ENCODE peak calls at places on chromosomes 5 and 9, in four cellular contexts. One of them, this sample, is unnamed. For H3K4me1, the result is how much of the 10 kb centered on the place peaks cover.

GRCh38 chr5:152723482-152723881 is 318.4 kb upstream of the NMUR2 start:
- DNase-seq in transverse colon: no peak
- DNase-seq in IMR-90: no peak
- DNase-seq in fibroblast of lung: no peak
- DNase-seq in this sample: no peak

GRCh38 chr5:177302354-177303110 is 987 bp downstream of the RAB24 start:
- DNase-seq in transverse colon: no peak
- DNase-seq in IMR-90: peak
- DNase-seq in fibroblast of lung: peak
- DNase-seq in this sample: peak

GRCh38 chr5:132059696-132060500 is 557 bp upstream of the IL3 start:
- DNase-seq in transverse colon: peak
- DNase-seq in IMR-90: no peak
- DNase-seq in fibroblast of lung: no peak
- DNase-seq in this sample: peak

GRCh38 chr5:114208588-114208987 is 153.3 kb upstream of the KCNN2 start:
- DNase-seq in transverse colon: no peak
- DNase-seq in IMR-90: no peak
- DNase-seq in fibroblast of lung: no peak
- DNase-seq in this sample: no peak

GRCh38 chr9:20636883-20637440 is 14.7 kb upstream of the MLLT3 start:
- DNase-seq in transverse colon: no peak
- DNase-seq in IMR-90: peak
- DNase-seq in fibroblast of lung: peak
- DNase-seq in this sample: no peak

GRCh38 chr5:133847886-133848285 is 120.5 kb downstream of the C5orf15 start:
- DNase-seq in transverse colon: no peak
- DNase-seq in IMR-90: no peak
- DNase-seq in fibroblast of lung: no peak
- DNase-seq in this sample: no peak

GRCh38 chr5:162990856-162991497 is 446.4 kb upstream of the CCNG1 start:
- DNase-seq in transverse colon: no peak
- DNase-seq in IMR-90: no peak
- DNase-seq in fibroblast of lung: no peak
- DNase-seq in this sample: no peak

GRCh38 chr9:129182625-129183494 is 4.8 kb upstream of the IER5L start:
- DNase-seq in transverse colon: peak
- DNase-seq in IMR-90: no peak
- DNase-seq in fibroblast of lung: no peak
- DNase-seq in this sample: no peak

GRCh38 chr9:115759411-115759810 is 394.2 kb upstream of the PAPPA start:
- DNase-seq in transverse colon: no peak
- DNase-seq in IMR-90: no peak
- DNase-seq in fibroblast of lung: no peak
- DNase-seq in this sample: no peak

GRCh38 chr9:87567566-87567965 is 69.9 kb downstream of the DAPK1 start:
- DNase-seq in transverse colon: no peak
- DNase-seq in IMR-90: no peak
- DNase-seq in fibroblast of lung: peak
- DNase-seq in this sample: no peak

GRCh38 chr5:174425271-174425963 is 299.0 kb upstream of the MSX2 start:
- DNase-seq in transverse colon: no peak
- DNase-seq in IMR-90: no peak
- DNase-seq in fibroblast of lung: no peak
- DNase-seq in this sample: no peak

GRCh38 chr5:77172713-77173328 is 37.7 kb upstream of the PDE8B start:
- DNase-seq in transverse colon: no peak
- DNase-seq in IMR-90: no peak
- DNase-seq in fibroblast of lung: no peak
- DNase-seq in this sample: no peak

GRCh38 chr5:74622122-74622521 is 18.4 kb downstream of the ENC1 start:
- DNase-seq in transverse colon: no peak
- DNase-seq in IMR-90: no peak
- DNase-seq in fibroblast of lung: peak
- DNase-seq in this sample: no peak

GRCh38 chr9:121222524-121223171 is 21.0 kb upstream of the RAB14 start:
- DNase-seq in transverse colon: no peak
- DNase-seq in IMR-90: peak
- DNase-seq in fibroblast of lung: peak
- DNase-seq in this sample: no peak

DNA sequence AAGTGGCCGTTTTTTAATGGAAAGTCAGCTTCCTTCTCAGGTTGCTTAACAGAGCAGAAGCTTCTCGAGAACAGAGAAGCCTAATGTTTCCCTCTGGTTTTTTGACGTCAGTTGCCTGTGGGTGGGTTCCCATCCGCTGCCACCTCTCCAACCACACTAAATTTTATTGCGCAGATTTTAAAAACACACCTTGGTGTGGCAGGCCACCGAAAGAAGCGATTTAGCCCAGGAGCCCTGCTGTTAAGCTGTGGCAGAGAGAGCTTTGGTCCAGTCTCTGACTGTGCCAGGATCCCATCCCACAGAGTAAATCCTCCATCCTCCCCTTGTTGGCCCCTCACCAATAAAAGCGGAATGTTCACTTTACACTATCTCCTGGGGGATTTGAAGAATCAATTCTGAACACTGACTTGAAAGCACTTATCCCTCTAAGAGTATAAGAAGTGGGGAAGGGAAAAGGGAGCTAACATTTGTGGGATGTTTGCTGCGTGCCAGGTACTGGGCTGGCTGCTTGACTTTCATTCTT is 181.6 kb downstream of the AOPEP start:
- DNase-seq in transverse colon: no peak
- DNase-seq in IMR-90: peak
- DNase-seq in fibroblast of lung: no peak
- DNase-seq in this sample: no peak
- H3K4me1 ChIP-seq in transverse colon: under half
- H3K4me1 ChIP-seq in IMR-90: under half
- H3K4me1 ChIP-seq in fibroblast of lung: under half
- H3K4me1 ChIP-seq in this sample: under half

DNA sequence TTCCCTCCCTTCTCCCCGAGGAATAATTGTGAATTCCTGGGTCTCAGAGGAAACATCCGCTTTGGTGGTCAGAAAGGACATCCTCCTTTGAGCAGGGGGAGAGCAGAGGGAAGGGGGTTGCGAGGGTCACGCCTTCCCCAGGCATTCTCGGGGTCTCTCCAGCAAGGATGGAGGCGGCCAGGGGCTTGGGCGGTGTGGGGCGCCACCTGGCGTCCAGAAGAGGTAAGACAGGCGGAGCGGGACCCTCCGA is 129.1 kb downstream of the KCNIP1 start:
- DNase-seq in transverse colon: peak
- DNase-seq in IMR-90: no peak
- DNase-seq in fibroblast of lung: no peak
- DNase-seq in this sample: no peak
- H3K27ac ChIP-seq in transverse colon: peak
- H3K27ac ChIP-seq in IMR-90: no peak
- H3K27ac ChIP-seq in fibroblast of lung: no peak
- H3K27ac ChIP-seq in this sample: peak

DNA sequence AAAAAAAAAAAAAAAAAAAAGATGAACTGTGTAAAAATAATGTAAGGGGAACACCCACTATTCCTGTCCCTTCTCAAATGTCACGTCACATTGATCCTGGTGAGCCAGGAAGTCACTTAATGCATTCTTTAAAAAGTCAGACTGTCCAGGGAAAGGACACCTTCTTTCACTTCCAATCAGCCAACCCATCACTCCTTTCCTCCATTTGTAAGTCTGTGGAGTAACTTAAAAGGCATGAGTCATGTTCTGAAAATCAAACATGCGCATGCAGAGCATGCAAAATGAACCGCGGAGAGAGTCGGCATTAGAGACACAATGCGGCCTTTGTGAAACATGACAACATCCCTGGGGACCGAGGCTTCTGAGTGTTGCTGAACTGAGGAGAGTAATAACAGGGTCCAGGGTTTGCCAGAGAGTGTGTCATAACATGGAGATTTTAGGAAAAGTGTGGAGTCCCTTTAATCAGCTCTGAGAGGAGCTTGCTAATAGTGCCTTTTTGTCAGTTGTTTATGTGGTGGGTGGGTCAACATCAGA is 77.6 kb upstream of the SEMA6A start:
- DNase-seq in transverse colon: no peak
- DNase-seq in IMR-90: peak
- DNase-seq in fibroblast of lung: peak
- DNase-seq in this sample: peak
- H3K4me3 ChIP-seq in transverse colon: no peak
- H3K4me3 ChIP-seq in IMR-90: no peak
- H3K4me3 ChIP-seq in fibroblast of lung: no peak
- H3K4me3 ChIP-seq in this sample: no peak

DNA sequence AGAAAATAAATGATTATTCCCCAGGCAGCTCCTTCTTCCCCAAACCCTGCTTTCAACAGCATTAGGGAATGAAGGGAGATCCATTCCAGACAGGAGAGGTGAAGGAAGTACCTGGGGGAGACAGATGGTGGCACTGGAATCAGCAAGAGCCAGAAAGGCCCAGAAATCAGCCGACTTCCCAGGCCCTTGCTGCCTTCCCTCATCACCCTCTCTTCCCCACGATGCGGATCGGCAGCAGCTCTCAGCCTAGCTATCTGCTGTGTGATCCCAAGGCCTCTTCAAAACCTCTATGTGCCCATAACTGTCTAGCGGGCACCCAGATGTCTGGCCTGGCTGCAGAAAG is 13.0 kb downstream of the CNTFR start:
- DNase-seq in transverse colon: no peak
- DNase-seq in IMR-90: no peak
- DNase-seq in fibroblast of lung: no peak
- DNase-seq in this sample: no peak
- H3K4me1 ChIP-seq in transverse colon: under half
- H3K4me1 ChIP-seq in IMR-90: under half
- H3K4me1 ChIP-seq in fibroblast of lung: under half
- H3K4me1 ChIP-seq in this sample: under half

GRCh38 chr5:100691545-100691944 is 156.4 kb downstream of the FAM174A start:
- DNase-seq in transverse colon: no peak
- DNase-seq in IMR-90: peak
- DNase-seq in fibroblast of lung: peak
- DNase-seq in this sample: no peak

GRCh38 chr5:100693481-100693880 is 158.3 kb downstream of the FAM174A start:
- DNase-seq in transverse colon: no peak
- DNase-seq in IMR-90: no peak
- DNase-seq in fibroblast of lung: no peak
- DNase-seq in this sample: no peak

GRCh38 chr5:100697970-100698369 is 162.8 kb downstream of the FAM174A start:
- DNase-seq in transverse colon: no peak
- DNase-seq in IMR-90: no peak
- DNase-seq in fibroblast of lung: no peak
- DNase-seq in this sample: no peak

GRCh38 chr5:100691085-100691484 is 155.9 kb downstream of the FAM174A start:
- DNase-seq in transverse colon: no peak
- DNase-seq in IMR-90: no peak
- DNase-seq in fibroblast of lung: no peak
- DNase-seq in this sample: no peak

GRCh38 chr5:100694100-100694499 is 158.9 kb downstream of the FAM174A start:
- DNase-seq in transverse colon: no peak
- DNase-seq in IMR-90: no peak
- DNase-seq in fibroblast of lung: no peak
- DNase-seq in this sample: no peak
- H3K27ac ChIP-seq in transverse colon: no peak
- H3K27ac ChIP-seq in IMR-90: no peak
- H3K27ac ChIP-seq in fibroblast of lung: no peak
- H3K27ac ChIP-seq in this sample: no peak

This sample was measured in right atrium auricular region.